ENCODE peak calls at places on chromosome 16, in eight cellular contexts. C, S, R, I, W, F, Q and D are unnamed samples.

GRCh38 chr16:49530396-49530795 is 156.8 kb downstream of the C16orf78 start:
- DNase-seq in C (no peak), S (peak), R (no peak), I (no peak), W (no peak), F (no peak), Q (no peak), D (no peak)

GRCh38 chr16:81238296-81239011 is at the start of gene BCO1:
- DNase-seq in C (peak), S (no peak), R (no peak), I (no peak), W (no peak), F (no peak), Q (peak), D (peak)

GRCh38 chr16:72033437-72033836 is 20.9 kb upstream of the HP start:
- DNase-seq in C (no peak), S (no peak), R (no peak), I (no peak), W (no peak), F (no peak), Q (no peak), D (no peak)

GRCh38 chr16:56302506-56302905 is 111.2 kb downstream of the GNAO1 start:
- DNase-seq in C (no peak), S (no peak), R (no peak), I (no peak), W (no peak), F (no peak), Q (no peak), D (no peak)

GRCh38 chr16:15509593-15510520 is 75.5 kb downstream of the BMERB1 start:
- DNase-seq in C (no peak), S (no peak), R (no peak), I (peak), W (peak), F (no peak), Q (peak), D (no peak)

GRCh38 chr16:19858006-19858653 is 26.5 kb downstream of the GPRC5B start:
- DNase-seq in C (no peak), S (no peak), R (no peak), I (no peak), W (no peak), F (no peak), Q (peak), D (no peak)

GRCh38 chr16:53090591-53091507 is 36.1 kb downstream of the CHD9 start:
- DNase-seq in C (peak), S (peak), R (peak), I (peak), W (peak), F (peak), Q (peak), D (no peak)

GRCh38 chr16:31807086-31807485 is 66.5 kb upstream of the ZNF267 start:
- DNase-seq in C (no peak), S (no peak), R (no peak), I (no peak), W (no peak), F (no peak), Q (no peak), D (no peak)

GRCh38 chr16:5490499-5490898 is 392.9 kb upstream of the EEF2KMT start:
- DNase-seq in C (no peak), S (peak), R (no peak), I (no peak), W (peak), F (no peak), Q (no peak), D (no peak)

GRCh38 chr16:50613281-50613991 is 65.2 kb downstream of the NKD1 start:
- DNase-seq in C (peak), S (no peak), R (no peak), I (no peak), W (no peak), F (no peak), Q (no peak), D (no peak)

GRCh38 chr16:79299154-79299799 is 301.3 kb downstream of the MAF start:
- DNase-seq in C (no peak), S (no peak), R (no peak), I (no peak), W (peak), F (no peak), Q (no peak), D (no peak)

GRCh38 chr16:87627542-87628245 is 25.4 kb downstream of the JPH3 start:
- DNase-seq in C (no peak), S (no peak), R (no peak), I (no peak), W (no peak), F (no peak), Q (no peak), D (no peak)

GRCh38 chr16:87622756-87623319 is 20.5 kb downstream of the JPH3 start:
- DNase-seq in C (no peak), S (no peak), R (no peak), I (no peak), W (no peak), F (no peak), Q (no peak), D (no peak)

GRCh38 chr16:87626905-87627304 is 24.6 kb downstream of the JPH3 start:
- DNase-seq in C (no peak), S (no peak), R (no peak), I (no peak), W (no peak), F (no peak), Q (no peak), D (no peak)

GRCh38 chr16:87626401-87626800 is 24.1 kb downstream of the JPH3 start:
- DNase-seq in C (no peak), S (no peak), R (no peak), I (no peak), W (no peak), F (no peak), Q (no peak), D (no peak)

GRCh38 chr16:87625241-87625797 is 23.0 kb downstream of the JPH3 start:
- DNase-seq in C (no peak), S (no peak), R (no peak), I (no peak), W (no peak), F (no peak), Q (no peak), D (no peak)
- H3K4me3 ChIP-seq in C (no peak), S (no peak), R (no peak), I (no peak), W (no peak), F (no peak), Q (no peak), D (no peak)

GRCh38 chr16:22124583-22125284 is 32.4 kb downstream of the VWA3A start:
- DNase-seq in C (no peak), S (no peak), R (no peak), I (no peak), W (no peak), F (no peak), Q (no peak), D (no peak)

GRCh38 chr16:22122239-22122638 is 29.9 kb downstream of the VWA3A start:
- DNase-seq in C (no peak), S (no peak), R (no peak), I (no peak), W (no peak), F (no peak), Q (no peak), D (no peak)

GRCh38 chr16:22123759-22124490 is 31.6 kb downstream of the VWA3A start:
- DNase-seq in C (no peak), S (no peak), R (no peak), I (no peak), W (no peak), F (no peak), Q (no peak), D (no peak)

GRCh38 chr16:22120440-22120839 is 28.1 kb downstream of the VWA3A start:
- DNase-seq in C (no peak), S (no peak), R (no peak), I (no peak), W (no peak), F (no peak), Q (no peak), D (no peak)

DNA sequence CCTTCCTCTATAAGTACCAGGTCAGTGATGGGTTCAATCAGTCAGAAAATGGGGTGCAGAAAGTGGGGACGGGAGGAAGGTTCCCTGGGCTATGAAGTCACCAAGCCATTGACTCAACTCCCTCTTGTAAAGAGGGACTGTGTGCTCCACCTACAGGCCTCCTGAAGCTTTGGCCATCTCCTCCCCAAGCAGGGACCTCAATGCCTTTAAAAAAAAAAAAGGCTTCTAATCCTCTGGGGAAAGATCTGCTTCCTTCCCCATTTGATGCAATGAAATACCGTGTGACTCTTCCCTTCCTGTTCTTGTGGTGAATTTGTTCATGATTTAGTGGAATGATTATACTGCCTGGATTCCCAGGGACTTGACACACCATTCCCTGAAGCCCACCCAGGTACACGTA is 30.8 kb downstream of the VWA3A start:
- DNase-seq in C (no peak), S (peak), R (no peak), I (no peak), W (no peak), F (no peak), Q (no peak), D (no peak)
- TF ChIP-seq CTCF in C (no peak), S (no peak), R (no peak), I (no peak), W (no peak), F (no peak), Q (no peak), D (no peak)

DNA sequence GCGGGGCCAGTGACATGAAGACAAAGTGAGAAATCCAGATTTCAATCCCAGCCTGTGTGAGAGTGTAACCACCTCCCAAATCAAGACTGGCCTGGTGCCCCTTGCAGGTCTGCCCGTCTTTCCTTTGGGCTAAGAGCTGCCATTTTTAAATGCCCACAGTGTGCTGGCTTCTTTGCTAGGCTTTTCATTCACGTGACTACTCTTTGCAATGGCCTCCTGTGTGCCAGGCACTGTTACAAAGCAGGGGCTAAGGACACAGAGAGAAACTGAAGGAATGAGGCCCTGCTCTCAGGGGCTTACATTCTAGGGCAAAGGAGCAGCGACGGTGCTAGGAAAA is 269 bp upstream of the ZSCAN10 start:
- DNase-seq in C (no peak), S (no peak), R (no peak), I (no peak), W (no peak), F (no peak), Q (no peak), D (no peak)
- H3K4me3 ChIP-seq in C (no peak), S (no peak), R (no peak), I (no peak), W (no peak), F (no peak), Q (no peak), D (no peak)

GRCh38 chr16:89700100-89700648 is 1.3 kb downstream of the SPATA2L start:
- DNase-seq in C (peak), S (peak), R (peak), I (peak), W (peak), F (peak), Q (peak), D (peak)
- TF ChIP-seq CTCF in C (peak), S (peak), R (peak), I (peak), W (peak), F (peak), Q (peak), D (peak)

DNA sequence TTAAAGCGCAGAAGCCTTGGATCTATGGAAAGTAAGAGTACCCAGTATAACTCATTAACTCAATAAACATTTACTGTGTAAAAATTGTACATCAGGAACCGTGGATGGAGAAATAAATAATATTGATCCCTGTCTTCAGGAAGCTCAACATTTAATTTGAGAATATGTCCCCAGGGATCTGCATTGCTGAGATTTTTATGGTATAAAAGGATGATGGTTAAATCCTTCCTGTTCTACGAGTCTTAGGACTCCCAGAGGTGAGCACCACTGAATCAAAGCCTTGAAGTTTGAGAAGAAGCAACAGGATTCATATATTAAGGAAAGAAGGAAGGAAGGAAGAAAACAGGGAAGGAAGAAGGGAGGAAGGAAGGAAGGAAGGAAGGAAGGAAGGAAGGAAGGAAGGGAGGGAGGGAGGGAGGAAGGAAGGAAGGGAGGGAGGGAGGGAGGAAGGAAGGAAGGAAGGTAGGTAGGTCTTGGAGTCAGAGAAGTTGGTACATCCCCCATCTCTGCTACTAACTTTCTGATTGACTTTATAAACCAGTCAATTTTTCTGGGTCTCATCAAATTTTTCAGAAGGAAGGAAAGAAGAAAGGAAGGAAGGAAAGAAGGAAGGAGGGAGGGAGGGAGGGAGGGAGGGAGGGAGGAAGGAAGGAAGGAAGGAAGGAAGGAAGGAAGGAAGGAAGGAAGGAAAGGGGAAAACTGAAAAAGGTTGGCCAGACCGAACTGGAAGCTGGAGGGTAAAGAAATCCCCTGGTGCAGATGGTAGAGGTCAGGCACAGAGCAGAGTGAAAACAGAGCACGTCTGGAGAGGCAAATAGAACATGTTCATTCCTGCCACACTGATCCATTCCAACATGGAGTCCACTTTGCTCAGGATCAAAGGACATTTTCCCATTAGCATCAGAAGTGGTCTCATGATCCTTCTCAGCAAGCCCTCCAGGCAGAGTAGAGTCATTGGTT is 422.2 kb upstream of the CDH11 start:
- DNase-seq in C (no peak), S (no peak), R (no peak), I (no peak), W (no peak), F (no peak), Q (no peak), D (no peak)
- H3K4me3 ChIP-seq in C (no peak), S (no peak), R (no peak), I (no peak), W (no peak), F (no peak), Q (no peak), D (no peak)

GRCh38 chr16:88503771-88504488 is 50.9 kb downstream of the ZFPM1 start:
- DNase-seq in C (no peak), S (no peak), R (no peak), I (no peak), W (no peak), F (no peak), Q (no peak), D (no peak)
- TF ChIP-seq CTCF in C (no peak), S (no peak), R (no peak), I (no peak), W (no peak), F (no peak), Q (no peak), D (no peak)

GRCh38 chr16:75317101-75317522 is 65.7 kb upstream of the BCAR1 start:
- DNase-seq in C (no peak), S (peak), R (no peak), I (no peak), W (no peak), F (no peak), Q (no peak), D (no peak)

GRCh38 chr16:75318737-75319136 is 67.3 kb upstream of the BCAR1 start:
- DNase-seq in C (no peak), S (peak), R (no peak), I (no peak), W (no peak), F (no peak), Q (no peak), D (no peak)

GRCh38 chr16:75320435-75320834 is 69.0 kb upstream of the BCAR1 start:
- DNase-seq in C (no peak), S (peak), R (no peak), I (no peak), W (no peak), F (no peak), Q (no peak), D (no peak)

GRCh38 chr16:75322706-75323105 is 71.3 kb upstream of the BCAR1 start:
- DNase-seq in C (no peak), S (no peak), R (no peak), I (no peak), W (no peak), F (no peak), Q (peak), D (no peak)

GRCh38 chr16:75319513-75320401 is 68.3 kb upstream of the BCAR1 start:
- DNase-seq in C (no peak), S (peak), R (peak), I (no peak), W (no peak), F (no peak), Q (peak), D (peak)
- H3K4me3 ChIP-seq in C (no peak), S (no peak), R (peak), I (peak), W (peak), F (no peak), Q (peak), D (no peak)

GRCh38 chr16:11165894-11166665 is 89.9 kb downstream of the SOCS1 start:
- DNase-seq in C (no peak), S (no peak), R (no peak), I (no peak), W (no peak), F (no peak), Q (no peak), D (no peak)
- TF ChIP-seq CTCF in C (no peak), S (no peak), R (no peak), I (no peak), W (no peak), F (no peak), Q (no peak), D (no peak)

DNA sequence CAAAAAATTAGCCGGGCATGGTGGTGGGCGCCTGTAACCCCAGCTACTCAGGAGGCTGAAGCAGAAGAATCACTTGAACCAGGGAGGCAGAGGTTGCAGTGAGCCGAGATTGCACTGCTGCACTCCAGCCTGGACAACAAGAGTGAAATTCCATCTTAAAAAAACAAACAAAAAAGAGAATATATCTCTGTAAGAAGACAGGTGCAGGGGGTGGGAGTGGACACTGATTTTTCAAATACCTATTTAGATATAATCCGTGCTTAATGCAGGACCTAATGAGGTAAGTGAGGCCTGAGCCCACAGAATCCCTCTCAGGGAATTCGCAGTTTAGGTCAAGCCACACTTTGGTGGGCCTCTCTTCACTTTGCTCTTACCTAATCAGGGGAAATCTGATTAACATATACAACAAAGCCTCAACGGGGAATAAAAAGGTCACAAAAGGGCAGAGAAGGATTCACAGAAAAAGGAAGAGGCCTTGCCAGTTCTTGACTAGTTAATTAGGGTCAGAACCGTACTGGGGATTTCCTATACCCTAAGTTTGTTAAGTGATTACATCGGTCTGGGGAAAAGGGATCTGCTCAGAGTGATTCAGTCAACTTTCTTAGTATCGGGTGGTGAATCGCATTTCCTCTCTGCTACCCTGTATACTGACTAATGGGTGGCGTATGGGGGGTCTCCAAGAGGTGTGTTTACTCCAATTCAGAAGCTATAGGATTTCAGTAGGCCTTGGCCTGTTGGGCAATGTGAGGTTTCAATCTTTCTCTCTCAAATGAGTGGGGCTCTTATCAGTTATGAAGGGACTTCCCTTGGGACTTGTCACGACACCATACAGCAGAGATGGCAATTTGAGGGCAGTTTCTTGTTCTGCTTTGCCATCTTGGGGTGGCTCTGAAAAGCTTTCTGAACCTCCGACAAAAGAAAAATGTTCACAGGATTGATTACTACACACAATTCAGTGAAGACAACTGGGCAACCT is 1.9 kb upstream of the NFAT5 start:
- DNase-seq in C (no peak), S (peak), R (no peak), I (peak), W (no peak), F (no peak), Q (peak), D (no peak)
- H3K4me3 ChIP-seq in C (peak), S (peak), R (no peak), I (peak), W (no peak), F (no peak), Q (peak), D (no peak)

DNA sequence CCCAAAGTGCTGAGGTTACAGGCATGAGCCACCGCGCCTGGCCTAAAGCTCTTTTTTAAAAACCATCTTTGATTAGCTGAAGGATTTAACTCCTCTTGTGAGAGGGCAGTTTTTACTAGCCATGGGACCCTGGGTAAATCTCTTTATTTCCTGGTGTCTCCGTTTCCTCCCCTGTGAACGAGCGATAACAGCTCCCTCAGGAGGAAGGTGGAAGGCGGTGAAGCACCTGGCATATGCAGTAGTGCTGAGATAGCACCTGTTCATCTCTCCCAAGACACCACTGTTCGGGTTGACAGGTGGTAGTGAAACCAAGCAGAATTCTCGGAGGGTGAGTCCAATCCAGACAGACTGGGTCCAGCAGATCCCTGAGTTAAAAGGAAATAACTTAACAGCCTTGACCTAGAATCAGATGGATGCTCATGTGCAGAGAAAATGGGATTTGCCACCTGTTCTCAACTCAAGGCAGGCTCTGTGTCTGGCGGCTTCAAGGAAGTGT is 86.2 kb downstream of the CRISPLD2 start:
- DNase-seq in C (no peak), S (no peak), R (no peak), I (no peak), W (no peak), F (no peak), Q (no peak), D (no peak)
- TF ChIP-seq CTCF in C (no peak), S (no peak), R (no peak), I (no peak), W (no peak), F (no peak), Q (no peak), D (no peak)